ENCODE peak calls at places on chromosomes 11 and 22, in four cellular contexts. D is A549, V is upper lobe of left lung, O is stomach. Q is an unnamed sample.

GRCh38 chr11:134346101-134346975 is 14.6 kb downstream of the GLB1L2 start:
- DNase-seq in D (no peak), V (peak), O (no peak), Q (peak)

GRCh38 chr11:43833657-43834073 is 47.0 kb upstream of the ALKBH3 start:
- DNase-seq in D (peak), V (no peak), O (peak), Q (no peak)

GRCh38 chr11:61690706-61691377 is 10.7 kb downstream of the DAGLA start:
- DNase-seq in D (no peak), V (peak), O (no peak), Q (no peak)

GRCh38 chr11:57303280-57303989 is 21.3 kb downstream of the TNKS1BP1 start:
- DNase-seq in O (peak), D (no peak), V (no peak), Q (peak)

GRCh38 chr11:71914127-71914526 is 14.3 kb downstream of the XNDC1N start:
- DNase-seq in V (no peak), D (no peak), O (no peak), Q (no peak)

GRCh38 chr22:40703174-40703573 is 23.9 kb downstream of the MCHR1 start:
- DNase-seq in V (no peak), D (no peak), O (no peak), Q (no peak)

GRCh38 chr11:27754035-27755017 is 54.1 kb upstream of the BDNF start:
- DNase-seq in V (no peak), D (no peak), O (no peak), Q (no peak)

GRCh38 chr11:33718441-33718840 is 17.8 kb downstream of the CD59 start:
- DNase-seq in V (no peak), D (no peak), O (no peak), Q (no peak)

GRCh38 chr22:44340271-44341239 is 27.8 kb upstream of the SHISAL1 start:
- DNase-seq in V (no peak), O (no peak), D (no peak), Q (no peak)

GRCh38 chr11:125167954-125168821 is 3.6 kb downstream of the PKNOX2 start:
- DNase-seq in D (no peak), O (peak), V (no peak), Q (no peak)

GRCh38 chr22:49623715-49624114 is 204.0 kb downstream of the BRD1 start:
- DNase-seq in O (no peak), D (no peak), V (peak), Q (no peak)

GRCh38 chr11:21866781-21867180 is 326.1 kb upstream of the ANO5 start:
- DNase-seq in O (no peak), D (no peak), V (no peak), Q (no peak)
- TF ChIP-seq POLR2A in O (no peak), D (no peak), V (no peak), Q (no peak)

DNA sequence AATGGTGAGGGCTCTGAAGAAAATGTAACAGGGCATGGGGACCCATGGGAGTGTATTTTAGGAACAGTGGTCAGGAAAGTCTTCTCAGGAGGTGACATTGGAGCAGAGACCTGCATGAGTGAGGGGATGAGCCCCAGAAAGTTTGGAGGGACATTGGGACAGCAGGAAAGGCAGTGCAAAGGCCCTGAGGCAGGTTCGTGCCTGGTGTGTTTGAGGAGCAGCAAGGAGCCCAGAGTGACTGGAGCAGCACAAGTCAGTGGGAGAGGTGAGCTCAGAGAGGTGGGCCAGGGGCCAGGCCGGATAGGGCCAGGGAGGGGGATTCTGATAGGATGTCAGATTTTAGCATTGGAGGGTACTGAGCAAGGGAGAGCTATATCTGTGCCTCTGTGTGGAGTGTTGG is 80.0 kb upstream of the CRYBB3 start:
- DNase-seq in O (no peak), D (no peak), V (no peak), Q (no peak)
- H3K27ac ChIP-seq in O (peak), D (peak), V (peak), Q (peak)

DNA sequence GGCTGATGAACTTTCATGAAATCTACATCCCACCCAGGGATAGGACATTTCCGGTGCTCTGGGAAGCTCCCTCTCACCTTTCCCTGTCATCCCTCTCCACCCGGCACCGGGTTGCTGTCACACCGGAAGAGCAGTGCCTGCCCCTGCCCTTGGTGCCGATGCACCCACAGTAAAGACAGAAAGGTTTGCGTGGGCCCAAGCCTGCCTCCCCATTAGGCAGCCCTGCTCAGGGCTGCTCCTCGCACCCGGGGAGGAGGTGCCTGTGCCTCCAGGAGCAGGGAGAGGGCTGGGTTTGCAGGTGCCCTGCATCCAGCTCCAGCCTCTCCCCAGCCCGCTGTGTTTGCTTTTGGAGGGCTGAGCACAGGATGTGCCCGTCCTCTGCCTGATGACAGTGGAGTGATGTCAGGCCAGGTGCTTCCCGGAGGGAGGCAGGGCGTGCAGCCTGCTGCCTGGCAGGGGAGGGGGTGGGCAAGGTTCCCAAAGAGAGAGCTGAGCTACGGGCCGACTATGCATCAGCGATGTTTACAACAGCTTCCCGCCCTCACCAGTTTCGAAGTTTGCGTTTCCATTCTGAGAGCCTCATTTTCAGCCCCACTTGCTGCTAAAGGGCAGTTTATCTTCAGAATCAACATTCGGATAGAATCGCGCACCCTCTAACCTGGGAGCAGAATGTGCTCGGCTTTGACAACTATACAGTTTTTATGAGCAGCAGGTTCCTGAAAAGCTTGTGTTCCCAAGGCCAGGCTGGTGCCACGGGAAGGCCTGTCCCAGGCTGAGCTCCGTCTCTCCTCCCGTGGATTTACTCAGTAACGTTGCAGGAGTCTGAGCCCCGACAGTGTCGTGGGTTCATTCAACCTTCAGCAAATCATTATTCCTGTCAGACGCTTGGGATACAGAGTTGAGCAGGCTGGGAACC is 83.2 kb upstream of the CLDN5 start:
- DNase-seq in D (no peak), V (peak), O (peak), Q (peak)
- TF ChIP-seq EP300 in D (no peak), V (peak), O (no peak), Q (no peak)

GRCh38 chr11:66967670-66968425 is 7.3 kb upstream of the C11orf86 start:
- DNase-seq in O (no peak), V (no peak), D (peak), Q (no peak)

GRCh38 chr11:66971483-66971882 is 3.6 kb upstream of the C11orf86 start:
- DNase-seq in O (no peak), V (no peak), D (no peak), Q (no peak)

GRCh38 chr11:66969584-66970205 is 5.4 kb upstream of the C11orf86 start:
- DNase-seq in V (no peak), D (no peak), O (no peak), Q (no peak)

GRCh38 chr11:66970371-66970807 is 4.7 kb upstream of the C11orf86 start:
- DNase-seq in O (no peak), D (no peak), V (no peak), Q (no peak)

DNA sequence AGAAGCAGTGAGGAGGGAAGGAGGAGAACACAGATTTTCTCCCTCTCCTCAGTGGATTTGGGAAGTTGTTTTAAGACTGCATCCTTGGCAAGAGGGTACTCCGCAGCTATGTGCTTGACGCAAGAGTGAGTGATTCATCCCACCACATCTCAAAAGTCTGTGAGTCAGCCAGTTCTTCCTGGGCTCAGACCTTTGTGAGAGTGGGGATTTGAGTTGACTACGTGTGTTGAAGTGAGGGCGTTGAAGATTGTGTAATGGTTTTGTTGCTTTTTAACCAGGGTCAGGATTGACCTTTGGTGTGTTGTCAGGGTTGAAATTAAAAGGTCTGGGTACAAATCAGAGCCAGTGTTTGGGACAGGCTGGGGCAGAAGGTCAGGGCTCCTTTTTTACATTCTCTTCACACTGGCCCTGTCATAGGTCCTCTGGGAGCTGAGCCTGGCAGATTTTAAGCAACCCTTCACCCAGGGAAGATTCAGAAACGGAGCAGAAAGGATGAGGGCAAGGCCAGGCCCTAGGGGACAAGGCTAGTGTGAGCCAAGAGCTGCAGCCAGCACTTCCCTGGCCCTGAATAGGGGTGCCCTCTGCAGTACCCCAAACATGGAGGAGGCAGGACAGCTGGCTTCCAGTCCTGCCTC is 4.2 kb upstream of the C11orf86 start:
- DNase-seq in O (no peak), D (peak), V (no peak), Q (no peak)
- TF ChIP-seq POLR2A in O (no peak), D (no peak), V (no peak), Q (no peak)

DNA sequence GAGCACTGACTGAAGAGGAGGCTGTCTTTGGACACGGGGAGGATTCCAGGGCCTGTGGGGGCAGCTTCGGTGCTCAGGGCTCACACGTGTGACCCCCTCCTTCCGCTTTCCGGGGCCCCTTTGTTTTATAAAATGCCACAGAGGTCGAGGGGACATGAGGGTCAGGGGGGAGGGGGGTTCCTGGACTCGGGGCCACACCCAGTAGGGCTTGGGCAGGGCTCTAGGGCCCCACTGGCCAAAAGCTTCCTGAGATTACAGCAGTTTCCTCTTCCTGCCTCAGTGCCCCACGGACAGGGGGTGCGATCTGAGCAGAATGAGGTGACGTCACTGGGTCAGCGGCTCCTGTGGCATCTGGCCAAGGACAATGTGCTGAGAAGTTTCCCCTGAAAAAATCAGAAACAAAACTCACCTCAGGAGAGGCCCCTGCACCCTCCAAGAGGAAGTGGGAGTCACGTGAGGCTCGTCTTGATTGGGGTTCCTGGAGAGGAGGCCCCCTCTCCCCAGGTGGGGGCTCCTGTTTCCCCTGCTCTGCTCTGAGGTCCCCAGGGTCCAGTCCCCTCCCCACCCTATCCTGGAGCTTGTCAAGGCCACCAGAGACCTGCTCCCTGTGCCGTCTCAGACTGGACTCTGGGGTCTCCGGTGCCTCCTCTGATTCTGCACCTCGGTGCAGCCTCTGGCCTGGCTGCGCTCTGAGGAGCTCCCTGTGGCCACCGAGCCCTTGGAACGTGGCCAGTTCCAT is 6.4 kb upstream of the IFITM3 start:
- DNase-seq in O (peak), V (no peak), D (no peak), Q (peak)
- H3K27ac ChIP-seq in O (peak), V (peak), D (peak), Q (peak)

DNA sequence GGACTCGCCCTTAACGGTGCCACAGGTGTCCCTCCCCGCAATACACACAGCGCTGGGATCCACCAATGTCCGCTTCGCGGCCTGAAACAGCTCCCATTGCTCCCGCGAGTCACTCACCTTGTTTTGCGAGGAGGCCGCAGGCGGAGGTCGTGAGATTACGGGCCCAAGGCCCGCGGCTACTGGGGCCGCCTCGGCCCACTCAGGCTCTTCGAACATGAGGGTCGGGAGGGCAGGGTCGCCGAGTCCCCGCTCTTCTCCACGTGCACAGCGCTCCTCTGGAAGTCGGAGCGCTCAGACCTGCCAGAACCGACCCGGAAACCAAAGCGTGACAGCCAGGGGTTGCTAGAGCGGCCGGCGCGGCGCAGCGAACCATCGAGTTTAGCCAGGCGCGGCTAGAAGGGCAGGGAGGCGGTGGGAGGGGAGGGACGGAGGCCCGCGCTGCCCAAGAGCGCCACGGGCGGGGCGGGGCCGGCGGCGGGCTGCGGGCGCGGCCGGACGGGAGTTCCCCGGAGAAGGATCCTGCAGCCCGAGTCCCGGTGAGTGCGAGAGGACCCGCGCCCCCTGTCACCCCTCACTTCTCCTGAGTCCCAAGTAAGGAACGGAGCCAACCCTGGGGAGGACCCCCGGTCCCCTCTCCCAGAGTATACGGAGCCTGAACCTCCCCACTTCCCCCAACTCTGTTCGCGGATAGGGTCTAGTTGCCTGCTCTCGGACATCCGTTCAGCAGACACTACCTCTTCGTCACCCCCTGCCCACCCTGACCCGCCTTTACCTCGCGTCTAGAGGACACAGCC is at the start of the genes ILK and RRP8:
- DNase-seq in O (peak), D (peak), V (peak), Q (peak)
- TF ChIP-seq EP300 in O (no peak), D (no peak), V (no peak), Q (no peak)

GRCh38 chr22:37681001-37681424 is 5.1 kb upstream of the NOL12 start:
- DNase-seq in O (no peak), D (no peak), V (no peak), Q (no peak)
- TF ChIP-seq POLR2A in O (no peak), D (no peak), V (no peak), Q (no peak)

DNA sequence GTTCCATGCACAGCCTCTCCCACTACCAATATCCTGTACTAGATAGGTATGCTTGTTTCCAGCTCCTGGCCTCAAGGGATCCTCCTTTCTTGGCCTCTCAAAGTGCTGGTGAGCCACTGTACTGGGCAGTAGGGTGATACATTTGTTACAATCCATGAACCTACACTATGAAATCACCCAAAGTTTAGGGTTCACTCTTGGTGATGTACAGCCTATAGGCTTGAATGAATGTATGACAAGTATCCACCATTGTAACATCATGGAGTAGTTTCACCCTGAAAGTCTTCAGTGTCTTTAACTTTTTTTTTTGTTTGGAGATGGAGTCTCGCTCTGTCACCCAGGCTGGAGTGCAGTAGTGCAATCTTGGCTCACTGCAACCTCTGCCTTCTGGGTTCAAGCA is 31.8 kb downstream of the TRIOBP start:
- DNase-seq in V (no peak), O (no peak), D (no peak), Q (no peak)
- H3K27ac ChIP-seq in V (peak), O (peak), D (peak), Q (no peak)

DNA sequence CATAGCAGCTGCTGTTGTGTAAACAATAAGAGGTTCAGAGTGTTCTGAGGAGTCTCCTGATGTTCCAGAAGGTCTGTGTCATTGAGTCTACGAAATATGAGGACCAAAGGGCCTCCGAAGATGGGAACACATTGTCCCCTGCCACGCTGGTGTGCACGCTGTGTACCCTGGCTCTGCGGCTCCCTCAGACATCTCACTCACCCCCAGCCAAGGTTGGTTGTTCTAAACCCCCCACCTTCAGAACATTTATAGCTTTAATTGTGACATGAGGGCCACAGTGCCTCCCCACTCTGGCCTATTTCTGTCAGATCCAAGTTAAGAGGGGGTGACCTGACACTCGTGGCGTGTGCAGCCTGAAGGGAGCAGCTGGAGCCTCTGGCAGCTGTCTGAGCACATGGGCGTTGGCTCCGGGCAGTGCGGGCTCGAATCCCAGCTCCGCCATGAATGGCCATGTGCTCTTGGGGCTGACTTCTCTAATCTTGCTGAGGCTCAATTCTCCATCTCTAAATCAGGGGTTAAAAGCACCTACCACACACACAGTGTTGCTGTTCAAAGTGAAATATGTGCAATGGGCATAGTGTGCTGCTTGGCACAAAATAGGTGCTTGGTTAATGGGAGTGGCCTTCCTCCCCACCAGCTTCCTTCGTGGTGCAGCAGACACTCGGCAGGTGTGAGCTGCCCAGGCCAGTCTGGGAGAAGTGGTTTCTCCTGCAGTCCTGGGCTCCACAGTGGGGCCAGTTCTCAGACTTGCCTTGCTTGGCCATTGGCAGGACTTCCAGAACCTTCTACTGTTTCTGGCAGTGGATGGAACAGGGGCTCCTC is 39.7 kb upstream of the MICAL2 start:
- DNase-seq in D (no peak), V (peak), O (no peak), Q (peak)
- TF ChIP-seq EP300 in D (no peak), V (peak), O (peak), Q (peak)

Q was measured in suprapubic skin.